ENCODE peak calls at places on chromosomes 16 and 17, in seven cellular contexts. R is CD8-positive, alpha-beta memory T cell; O is RWPE1; C is neural crest cell; U is EL; B is HT1080; J is A172. Q is an unnamed sample.

GRCh38 chr17:43069368-43069898 is 44.4 kb downstream of the RND2 start:
- DNase-seq in R (no peak), O (no peak), C (no peak), U (no peak), B (no peak), J (no peak), Q (no peak)

GRCh38 chr17:18921912-18922451 is 30.0 kb upstream of the SLC5A10 start:
- DNase-seq in R (no peak), O (peak), C (no peak), U (no peak), B (peak), J (peak), Q (no peak)

GRCh38 chr17:33023790-33024189 is 32.1 kb downstream of the SPACA3 start:
- DNase-seq in R (no peak), O (no peak), C (no peak), U (no peak), B (no peak), J (no peak), Q (no peak)

GRCh38 chr17:8960325-8961144 is 5.0 kb downstream of the PIK3R5 start:
- DNase-seq in R (no peak), O (no peak), C (no peak), U (no peak), B (no peak), J (no peak), Q (no peak)

GRCh38 chr17:63774141-63774981 is at the start of gene DDX42:
- DNase-seq in R (no peak), O (peak), C (peak), U (peak), B (peak), J (peak), Q (peak)

GRCh38 chr17:67517335-67517734 is 140.3 kb downstream of the PITPNC1 start:
- DNase-seq in R (no peak), O (no peak), C (no peak), U (no peak), B (no peak), J (no peak), Q (no peak)

GRCh38 chr16:11060856-11061255 is 116.5 kb downstream of the CLEC16A start:
- DNase-seq in R (no peak), O (no peak), C (no peak), U (no peak), B (no peak), J (no peak), Q (no peak)

GRCh38 chr16:85104821-85105391 is 7.4 kb downstream of the CIBAR2 start:
- DNase-seq in R (peak), O (no peak), C (no peak), U (no peak), B (no peak), J (no peak), Q (no peak)

GRCh38 chr16:67663151-67663876 is 2.6 kb downstream of the PARD6A start:
- DNase-seq in R (no peak), O (no peak), C (no peak), U (peak), B (no peak), J (no peak), Q (no peak)

Q was measured in trophoblast cell.